ENCODE peak calls at places on chromosomes 2 and 18, in five cellular contexts. One of them, this sample, is unnamed.

GRCh38 chr2:73035899-73036778 is 35.4 kb downstream of the SFXN5 start:
- DNase-seq in A549: no peak
- DNase-seq in foreskin fibroblast: no peak
- DNase-seq in pancreas: no peak
- DNase-seq in astrocyte of the spinal cord: no peak
- DNase-seq in this sample: no peak

GRCh38 chr2:154161286-154161685 is 289.6 kb downstream of the GALNT13 start:
- DNase-seq in foreskin fibroblast: no peak
- DNase-seq in A549: no peak
- DNase-seq in astrocyte of the spinal cord: no peak
- DNase-seq in pancreas: no peak
- DNase-seq in this sample: no peak

GRCh38 chr2:25226827-25227226 is 58.4 kb upstream of the POMC start:
- DNase-seq in pancreas: no peak
- DNase-seq in foreskin fibroblast: no peak
- DNase-seq in astrocyte of the spinal cord: no peak
- DNase-seq in A549: no peak
- DNase-seq in this sample: no peak

GRCh38 chr18:14978962-14979535 is 231.1 kb downstream of the ANKRD30B start:
- DNase-seq in foreskin fibroblast: peak; percentile 42
- DNase-seq in astrocyte of the spinal cord: peak; percentile 61
- DNase-seq in pancreas: no peak
- DNase-seq in A549: no peak
- DNase-seq in this sample: peak; percentile 80

GRCh38 chr18:2905802-2906521 is 59.2 kb downstream of the EMILIN2 start:
- DNase-seq in A549: peak; percentile 41
- DNase-seq in astrocyte of the spinal cord: no peak
- DNase-seq in foreskin fibroblast: peak; percentile 82
- DNase-seq in pancreas: no peak
- DNase-seq in this sample: peak; percentile 64

GRCh38 chr2:58434692-58435091 is 193.6 kb upstream of the FANCL start:
- DNase-seq in pancreas: no peak
- DNase-seq in A549: no peak
- DNase-seq in astrocyte of the spinal cord: no peak
- DNase-seq in foreskin fibroblast: no peak
- DNase-seq in this sample: no peak

GRCh38 chr2:127695491-127696472 is 5.5 kb upstream of the SFT2D3 start:
- DNase-seq in pancreas: peak; percentile 53
- DNase-seq in astrocyte of the spinal cord: peak; percentile 14
- DNase-seq in A549: peak; percentile 69
- DNase-seq in foreskin fibroblast: peak; percentile 70
- DNase-seq in this sample: peak; percentile 59

GRCh38 chr18:22490429-22490846 is 72.7 kb upstream of the CTAGE1 start:
- DNase-seq in A549: no peak
- DNase-seq in pancreas: no peak
- DNase-seq in astrocyte of the spinal cord: no peak
- DNase-seq in foreskin fibroblast: no peak
- DNase-seq in this sample: no peak

GRCh38 chr2:28662468-28663095 is 89.0 kb upstream of the PPP1CB start:
- DNase-seq in foreskin fibroblast: peak; percentile 89
- DNase-seq in A549: no peak
- DNase-seq in astrocyte of the spinal cord: peak; percentile 63
- DNase-seq in pancreas: no peak
- DNase-seq in this sample: no peak

GRCh38 chr2:168478206-168478605 is 22.1 kb downstream of the CERS6 start:
- DNase-seq in foreskin fibroblast: no peak
- DNase-seq in pancreas: no peak
- DNase-seq in astrocyte of the spinal cord: no peak
- DNase-seq in A549: no peak
- DNase-seq in this sample: no peak

GRCh38 chr2:196473617-196474016 is 165.9 kb upstream of the CCDC150 start:
- DNase-seq in pancreas: no peak
- DNase-seq in foreskin fibroblast: no peak
- DNase-seq in A549: no peak
- DNase-seq in astrocyte of the spinal cord: no peak
- DNase-seq in this sample: no peak

GRCh38 chr2:237896941-237897340 is 37.5 kb downstream of the RAMP1 start:
- DNase-seq in foreskin fibroblast: no peak
- DNase-seq in pancreas: no peak
- DNase-seq in A549: no peak
- DNase-seq in astrocyte of the spinal cord: no peak
- DNase-seq in this sample: no peak

GRCh38 chr2:112818094-112818902 is 18.3 kb downstream of the IL1B start:
- DNase-seq in astrocyte of the spinal cord: no peak
- DNase-seq in foreskin fibroblast: no peak
- DNase-seq in pancreas: no peak
- DNase-seq in A549: no peak
- DNase-seq in this sample: no peak

GRCh38 chr2:35447210-35447609 is 908.4 kb upstream of the CRIM1 start:
- DNase-seq in astrocyte of the spinal cord: no peak
- DNase-seq in pancreas: no peak
- DNase-seq in A549: no peak
- DNase-seq in foreskin fibroblast: no peak
- DNase-seq in this sample: no peak

GRCh38 chr2:113103958-113104627 is 23.3 kb upstream of the IL1RN start:
- DNase-seq in pancreas: no peak
- DNase-seq in A549: no peak
- DNase-seq in foreskin fibroblast: no peak
- DNase-seq in astrocyte of the spinal cord: no peak
- DNase-seq in this sample: no peak

GRCh38 chr2:30230479-30230854 is 867 bp upstream of the LBH start:
- DNase-seq in A549: no peak
- DNase-seq in foreskin fibroblast: peak; percentile 49
- DNase-seq in pancreas: no peak
- DNase-seq in astrocyte of the spinal cord: peak; percentile 32
- DNase-seq in this sample: peak; percentile 36

GRCh38 chr2:42116195-42117181 is 52.7 kb upstream of the EML4 start:
- DNase-seq in A549: no peak
- DNase-seq in foreskin fibroblast: peak; percentile 78
- DNase-seq in pancreas: no peak
- DNase-seq in astrocyte of the spinal cord: peak; percentile 82
- DNase-seq in this sample: no peak

GRCh38 chr2:40243581-40243980 is 208.3 kb downstream of the SLC8A1 start:
- DNase-seq in foreskin fibroblast: peak; percentile 73
- DNase-seq in A549: no peak
- DNase-seq in pancreas: no peak
- DNase-seq in astrocyte of the spinal cord: peak; percentile 95
- DNase-seq in this sample: no peak

GRCh38 chr18:8091042-8091441 is 518.2 kb upstream of the RAB12 start:
- DNase-seq in pancreas: no peak
- DNase-seq in foreskin fibroblast: peak; percentile 54
- DNase-seq in A549: no peak
- DNase-seq in astrocyte of the spinal cord: no peak
- DNase-seq in this sample: no peak

GRCh38 chr2:46385786-46386577 is 88.8 kb downstream of the EPAS1 start:
- DNase-seq in foreskin fibroblast: peak; percentile 59
- DNase-seq in astrocyte of the spinal cord: no peak
- DNase-seq in pancreas: no peak
- DNase-seq in A549: no peak
- DNase-seq in this sample: no peak

GRCh38 chr2:241597561-241597960 is 39.0 kb downstream of the BOK start:
- DNase-seq in A549: no peak
- DNase-seq in pancreas: no peak
- DNase-seq in foreskin fibroblast: no peak
- DNase-seq in astrocyte of the spinal cord: no peak
- DNase-seq in this sample: no peak

GRCh38 chr2:20062615-20063545 is 11.5 kb upstream of the LAPTM4A start:
- DNase-seq in pancreas: no peak
- DNase-seq in astrocyte of the spinal cord: peak; percentile 96
- DNase-seq in foreskin fibroblast: peak; percentile 94
- DNase-seq in A549: no peak
- DNase-seq in this sample: no peak

GRCh38 chr2:199456383-199457146 is 1.2 kb downstream of the SATB2 start:
- DNase-seq in pancreas: no peak
- DNase-seq in foreskin fibroblast: peak; percentile 29
- DNase-seq in astrocyte of the spinal cord: no peak
- DNase-seq in A549: peak; percentile 10
- DNase-seq in this sample: no peak

GRCh38 chr2:72822794-72823193 is 3.0 kb downstream of the EXOC6B start:
- DNase-seq in A549: no peak
- DNase-seq in foreskin fibroblast: no peak
- DNase-seq in astrocyte of the spinal cord: no peak
- DNase-seq in pancreas: no peak
- DNase-seq in this sample: no peak

GRCh38 chr2:225660262-225661091 is 261.0 kb downstream of the NYAP2 start:
- DNase-seq in foreskin fibroblast: peak; percentile 88
- DNase-seq in astrocyte of the spinal cord: peak; percentile 70
- DNase-seq in A549: peak; percentile 53
- DNase-seq in pancreas: peak; percentile 80
- DNase-seq in this sample: peak; percentile 76

GRCh38 chr18:35495821-35496368 is 1.9 kb downstream of the INO80C start:
- DNase-seq in astrocyte of the spinal cord: peak; percentile 45
- DNase-seq in pancreas: no peak
- DNase-seq in A549: no peak
- DNase-seq in foreskin fibroblast: peak; percentile 27
- DNase-seq in this sample: no peak

GRCh38 chr2:158936978-158937377 is 31.5 kb upstream of the TANC1 start:
- DNase-seq in astrocyte of the spinal cord: peak; percentile 85
- DNase-seq in foreskin fibroblast: peak; percentile 93
- DNase-seq in A549: no peak
- DNase-seq in pancreas: no peak
- DNase-seq in this sample: peak; percentile 13

GRCh38 chr18:63286926-63287325 is 32.6 kb downstream of the BCL2 start:
- DNase-seq in astrocyte of the spinal cord: no peak
- DNase-seq in foreskin fibroblast: no peak
- DNase-seq in A549: no peak
- DNase-seq in pancreas: no peak
- DNase-seq in this sample: no peak

GRCh38 chr2:207926133-207927076 is 98.9 kb downstream of the PLEKHM3 start:
- DNase-seq in pancreas: peak; percentile 37
- DNase-seq in astrocyte of the spinal cord: peak; percentile 52
- DNase-seq in A549: no peak
- DNase-seq in foreskin fibroblast: peak; percentile 94
- DNase-seq in this sample: no peak

GRCh38 chr2:239311132-239312040 is 89.4 kb downstream of the HDAC4 start:
- DNase-seq in A549: no peak
- DNase-seq in foreskin fibroblast: peak; percentile 54
- DNase-seq in astrocyte of the spinal cord: no peak
- DNase-seq in pancreas: no peak
- DNase-seq in this sample: no peak

GRCh38 chr2:194182888-194183287 is 1474.1 kb upstream of the SLC39A10 start:
- DNase-seq in foreskin fibroblast: no peak
- DNase-seq in pancreas: no peak
- DNase-seq in astrocyte of the spinal cord: no peak
- DNase-seq in A549: no peak
- DNase-seq in this sample: no peak

DNA sequence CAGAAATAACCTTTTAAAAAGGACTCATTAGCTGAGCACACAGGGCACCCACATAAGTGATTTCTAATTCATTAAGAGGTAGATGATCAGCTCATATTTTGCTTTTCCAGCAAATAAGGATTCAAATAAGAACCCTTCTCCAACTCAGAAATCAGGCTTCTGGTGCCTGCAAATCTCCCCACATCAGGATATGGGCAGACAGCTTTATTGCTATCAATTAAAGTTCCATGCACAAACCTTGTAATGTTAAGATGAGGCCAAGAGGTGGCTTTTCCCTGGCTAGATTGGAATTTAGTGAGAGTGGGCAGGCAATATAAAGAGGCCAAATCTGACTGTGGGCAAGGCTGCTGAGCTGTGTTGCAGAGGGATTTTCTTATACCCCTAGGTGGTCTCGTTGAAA is 193.6 kb downstream of the SH3RF3 start:
- DNase-seq in foreskin fibroblast: peak; percentile 34
- DNase-seq in astrocyte of the spinal cord: no peak
- DNase-seq in A549: no peak
- DNase-seq in pancreas: no peak
- DNase-seq in this sample: no peak
- TF ChIP-seq CTCF in foreskin fibroblast: no peak
- TF ChIP-seq CTCF in astrocyte of the spinal cord: no peak
- TF ChIP-seq CTCF in A549: no peak
- TF ChIP-seq CTCF in pancreas: no peak
- TF ChIP-seq CTCF in this sample: no peak

GRCh38 chr2:218953366-218953954 is 6.0 kb upstream of the CDK5R2 start:
- DNase-seq in pancreas: no peak
- DNase-seq in A549: no peak
- DNase-seq in astrocyte of the spinal cord: no peak
- DNase-seq in foreskin fibroblast: no peak
- DNase-seq in this sample: no peak
- TF ChIP-seq CTCF in pancreas: no peak
- TF ChIP-seq CTCF in A549: no peak
- TF ChIP-seq CTCF in astrocyte of the spinal cord: peak; percentile 8
- TF ChIP-seq CTCF in foreskin fibroblast: no peak
- TF ChIP-seq CTCF in this sample: no peak

DNA sequence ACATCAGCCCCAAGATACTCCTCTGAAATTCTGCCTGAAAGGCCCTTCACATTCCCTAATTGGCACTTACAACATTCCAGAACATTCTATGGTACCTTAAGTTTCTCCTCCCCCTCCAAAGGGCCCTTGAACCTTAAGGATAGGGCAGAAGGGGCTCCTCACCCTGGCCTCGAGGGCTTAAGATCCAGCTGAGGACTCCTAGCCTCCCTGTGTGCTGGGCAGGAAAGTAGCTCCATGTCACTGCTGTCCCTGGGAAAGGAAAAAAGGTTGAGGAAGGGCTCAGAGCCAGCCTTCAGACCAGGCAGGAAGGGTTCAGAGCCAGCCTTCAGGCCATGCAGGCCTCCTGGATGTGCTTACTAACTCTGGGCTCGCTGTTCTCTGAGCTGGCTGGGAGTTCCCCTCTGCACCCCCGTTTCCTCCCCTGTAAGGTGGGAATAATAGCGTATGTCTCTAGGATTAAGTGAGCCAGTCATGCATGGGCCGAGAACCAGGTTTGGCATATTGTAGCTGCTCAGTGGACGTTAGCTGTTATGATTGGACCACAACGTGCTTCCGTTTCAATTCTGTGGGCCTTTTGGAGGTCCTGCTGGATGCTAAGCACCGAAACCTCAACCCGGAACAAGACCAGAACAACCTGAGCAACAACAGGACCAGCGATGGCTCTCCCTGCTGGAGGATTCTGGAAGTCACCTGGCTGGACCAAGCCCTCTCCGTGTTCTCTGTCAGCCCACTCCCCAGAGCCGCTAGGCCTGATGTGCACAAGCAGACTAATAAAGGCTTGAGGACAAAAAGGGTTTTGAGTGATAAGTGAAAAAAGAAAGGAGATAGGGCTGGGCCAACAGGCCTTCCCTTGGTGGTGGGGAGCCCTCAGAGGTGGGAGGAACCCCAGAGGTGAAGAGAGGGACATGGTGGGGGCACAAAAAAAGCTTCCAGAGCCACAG is 1.0 kb upstream of the B3GNT7 start:
- DNase-seq in pancreas: peak; percentile 63
- DNase-seq in A549: no peak
- DNase-seq in astrocyte of the spinal cord: no peak
- DNase-seq in foreskin fibroblast: no peak
- DNase-seq in this sample: no peak
- TF ChIP-seq CTCF in pancreas: no peak
- TF ChIP-seq CTCF in A549: peak; percentile 21
- TF ChIP-seq CTCF in astrocyte of the spinal cord: peak; percentile 12
- TF ChIP-seq CTCF in foreskin fibroblast: no peak
- TF ChIP-seq CTCF in this sample: peak; percentile 22

GRCh38 chr2:50126845-50127244 is 905.1 kb downstream of the NRXN1 start:
- DNase-seq in pancreas: no peak
- DNase-seq in foreskin fibroblast: no peak
- DNase-seq in astrocyte of the spinal cord: no peak
- DNase-seq in A549: no peak
- DNase-seq in this sample: no peak
- TF ChIP-seq CTCF in pancreas: no peak
- TF ChIP-seq CTCF in foreskin fibroblast: no peak
- TF ChIP-seq CTCF in astrocyte of the spinal cord: no peak
- TF ChIP-seq CTCF in A549: no peak
- TF ChIP-seq CTCF in this sample: no peak

GRCh38 chr2:44668336-44668735 is 273.2 kb upstream of the SIX3 start:
- DNase-seq in pancreas: no peak
- DNase-seq in A549: peak; percentile 7
- DNase-seq in foreskin fibroblast: no peak
- DNase-seq in astrocyte of the spinal cord: no peak
- DNase-seq in this sample: no peak
- TF ChIP-seq CTCF in pancreas: no peak
- TF ChIP-seq CTCF in A549: peak; percentile 44
- TF ChIP-seq CTCF in foreskin fibroblast: no peak
- TF ChIP-seq CTCF in astrocyte of the spinal cord: peak; percentile 23
- TF ChIP-seq CTCF in this sample: no peak